ENCODE peak calls at places on chromosomes 11 and 22, in nine cellular contexts. One of them, this sample, is unnamed.

GRCh38 chr22:22193923-22194322 is 50.7 kb upstream of the VPREB1 start:
- DNase-seq in OCI-LY7: no peak
- DNase-seq in WERI-Rb-1: no peak
- DNase-seq in body of pancreas: no peak
- DNase-seq in thoracic aorta: no peak
- DNase-seq in CD8-positive, alpha-beta T cell: no peak
- DNase-seq in adrenal gland: no peak
- DNase-seq in BJ: no peak
- DNase-seq in effector memory CD4-positive, alpha-beta T cell: no peak
- DNase-seq in this sample: no peak

GRCh38 chr11:14881794-14882193 is 10.2 kb downstream of the CYP2R1 start:
- DNase-seq in OCI-LY7: no peak
- DNase-seq in WERI-Rb-1: no peak
- DNase-seq in body of pancreas: no peak
- DNase-seq in thoracic aorta: no peak
- DNase-seq in CD8-positive, alpha-beta T cell: no peak
- DNase-seq in adrenal gland: no peak
- DNase-seq in BJ: no peak
- DNase-seq in effector memory CD4-positive, alpha-beta T cell: no peak
- DNase-seq in this sample: no peak

GRCh38 chr11:37973926-37974325 is 1375.9 kb upstream of the RAG2 start:
- DNase-seq in OCI-LY7: no peak
- DNase-seq in WERI-Rb-1: no peak
- DNase-seq in body of pancreas: no peak
- DNase-seq in thoracic aorta: no peak
- DNase-seq in CD8-positive, alpha-beta T cell: no peak
- DNase-seq in adrenal gland: no peak
- DNase-seq in BJ: no peak
- DNase-seq in effector memory CD4-positive, alpha-beta T cell: no peak
- DNase-seq in this sample: no peak

GRCh38 chr11:75276696-75277095 is 36.1 kb downstream of the TPBGL start:
- DNase-seq in OCI-LY7: no peak
- DNase-seq in WERI-Rb-1: no peak
- DNase-seq in body of pancreas: peak
- DNase-seq in thoracic aorta: no peak
- DNase-seq in CD8-positive, alpha-beta T cell: no peak
- DNase-seq in adrenal gland: no peak
- DNase-seq in BJ: no peak
- DNase-seq in effector memory CD4-positive, alpha-beta T cell: no peak
- DNase-seq in this sample: no peak

GRCh38 chr11:34565417-34566208 is 52.0 kb upstream of the ELF5 start:
- DNase-seq in OCI-LY7: peak
- DNase-seq in WERI-Rb-1: peak
- DNase-seq in body of pancreas: no peak
- DNase-seq in thoracic aorta: no peak
- DNase-seq in CD8-positive, alpha-beta T cell: no peak
- DNase-seq in adrenal gland: no peak
- DNase-seq in BJ: no peak
- DNase-seq in effector memory CD4-positive, alpha-beta T cell: no peak
- DNase-seq in this sample: no peak

GRCh38 chr11:108069947-108070346 is 51.4 kb upstream of the ACAT1 start:
- DNase-seq in OCI-LY7: no peak
- DNase-seq in WERI-Rb-1: no peak
- DNase-seq in body of pancreas: no peak
- DNase-seq in thoracic aorta: no peak
- DNase-seq in CD8-positive, alpha-beta T cell: no peak
- DNase-seq in adrenal gland: no peak
- DNase-seq in BJ: peak
- DNase-seq in effector memory CD4-positive, alpha-beta T cell: no peak
- DNase-seq in this sample: peak

GRCh38 chr22:24341657-24342056 is 71.0 kb downstream of the SPECC1L start:
- DNase-seq in OCI-LY7: no peak
- DNase-seq in WERI-Rb-1: no peak
- DNase-seq in body of pancreas: no peak
- DNase-seq in thoracic aorta: no peak
- DNase-seq in CD8-positive, alpha-beta T cell: no peak
- DNase-seq in adrenal gland: no peak
- DNase-seq in BJ: no peak
- DNase-seq in effector memory CD4-positive, alpha-beta T cell: no peak
- DNase-seq in this sample: no peak

GRCh38 chr11:17252704-17253103 is 23.8 kb upstream of the NUCB2 start:
- DNase-seq in OCI-LY7: no peak
- DNase-seq in WERI-Rb-1: no peak
- DNase-seq in body of pancreas: no peak
- DNase-seq in thoracic aorta: no peak
- DNase-seq in CD8-positive, alpha-beta T cell: no peak
- DNase-seq in adrenal gland: no peak
- DNase-seq in BJ: no peak
- DNase-seq in effector memory CD4-positive, alpha-beta T cell: no peak
- DNase-seq in this sample: no peak

GRCh38 chr22:23536821-23537345 is 43.2 kb downstream of the IGLL1 start:
- DNase-seq in OCI-LY7: no peak
- DNase-seq in WERI-Rb-1: peak
- DNase-seq in body of pancreas: no peak
- DNase-seq in thoracic aorta: no peak
- DNase-seq in CD8-positive, alpha-beta T cell: no peak
- DNase-seq in adrenal gland: no peak
- DNase-seq in BJ: no peak
- DNase-seq in effector memory CD4-positive, alpha-beta T cell: no peak
- DNase-seq in this sample: no peak

GRCh38 chr11:130427049-130427388 is 1.4 kb downstream of the ADAMTS8 start:
- DNase-seq in OCI-LY7: no peak
- DNase-seq in WERI-Rb-1: no peak
- DNase-seq in body of pancreas: no peak
- DNase-seq in thoracic aorta: no peak
- DNase-seq in CD8-positive, alpha-beta T cell: no peak
- DNase-seq in adrenal gland: no peak
- DNase-seq in BJ: no peak
- DNase-seq in effector memory CD4-positive, alpha-beta T cell: no peak
- DNase-seq in this sample: no peak
- H3K4me3 ChIP-seq in OCI-LY7: no peak
- H3K4me3 ChIP-seq in WERI-Rb-1: no peak
- H3K4me3 ChIP-seq in body of pancreas: no peak
- H3K4me3 ChIP-seq in thoracic aorta: peak
- H3K4me3 ChIP-seq in CD8-positive, alpha-beta T cell: no peak
- H3K4me3 ChIP-seq in adrenal gland: no peak
- H3K4me3 ChIP-seq in BJ: no peak
- H3K4me3 ChIP-seq in effector memory CD4-positive, alpha-beta T cell: no peak
- H3K4me3 ChIP-seq in this sample: no peak

GRCh38 chr22:45418770-45419138 is 5.3 kb downstream of the RIBC2 start:
- DNase-seq in OCI-LY7: no peak
- DNase-seq in WERI-Rb-1: no peak
- DNase-seq in body of pancreas: no peak
- DNase-seq in thoracic aorta: no peak
- DNase-seq in CD8-positive, alpha-beta T cell: no peak
- DNase-seq in adrenal gland: no peak
- DNase-seq in BJ: no peak
- DNase-seq in effector memory CD4-positive, alpha-beta T cell: no peak
- DNase-seq in this sample: no peak

GRCh38 chr22:45422237-45422983 is 8.9 kb downstream of the RIBC2 start:
- DNase-seq in OCI-LY7: no peak
- DNase-seq in WERI-Rb-1: no peak
- DNase-seq in body of pancreas: no peak
- DNase-seq in thoracic aorta: no peak
- DNase-seq in CD8-positive, alpha-beta T cell: no peak
- DNase-seq in adrenal gland: no peak
- DNase-seq in BJ: no peak
- DNase-seq in effector memory CD4-positive, alpha-beta T cell: no peak
- DNase-seq in this sample: no peak

GRCh38 chr22:45420011-45420410 is 6.5 kb downstream of the RIBC2 start:
- DNase-seq in OCI-LY7: no peak
- DNase-seq in WERI-Rb-1: no peak
- DNase-seq in body of pancreas: no peak
- DNase-seq in thoracic aorta: no peak
- DNase-seq in CD8-positive, alpha-beta T cell: no peak
- DNase-seq in adrenal gland: no peak
- DNase-seq in BJ: no peak
- DNase-seq in effector memory CD4-positive, alpha-beta T cell: no peak
- DNase-seq in this sample: no peak

GRCh38 chr22:45421349-45422057 is 8.0 kb downstream of the RIBC2 start:
- DNase-seq in OCI-LY7: no peak
- DNase-seq in WERI-Rb-1: no peak
- DNase-seq in body of pancreas: no peak
- DNase-seq in thoracic aorta: no peak
- DNase-seq in CD8-positive, alpha-beta T cell: no peak
- DNase-seq in adrenal gland: no peak
- DNase-seq in BJ: no peak
- DNase-seq in effector memory CD4-positive, alpha-beta T cell: no peak
- DNase-seq in this sample: no peak

DNA sequence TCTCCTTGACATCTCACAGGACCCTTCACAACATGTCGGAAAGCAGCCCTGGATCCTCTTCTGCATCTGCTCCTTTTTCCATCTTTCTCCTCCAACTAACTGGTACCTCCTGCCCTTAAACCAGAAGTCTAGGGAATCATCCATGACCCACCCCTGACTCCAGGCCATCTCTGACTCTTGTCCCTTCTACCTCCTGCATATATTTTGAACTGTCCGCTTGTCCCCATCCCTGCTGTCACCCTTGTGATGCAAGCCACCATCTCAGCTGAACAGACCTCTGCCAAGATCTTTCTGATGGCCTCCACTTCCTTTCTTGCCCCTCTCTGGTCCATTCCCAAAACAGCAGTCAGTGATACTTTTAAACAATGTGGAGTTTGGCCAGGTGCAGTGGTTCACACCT is 7.0 kb downstream of the RIBC2 start:
- DNase-seq in OCI-LY7: no peak
- DNase-seq in WERI-Rb-1: no peak
- DNase-seq in body of pancreas: no peak
- DNase-seq in thoracic aorta: no peak
- DNase-seq in CD8-positive, alpha-beta T cell: no peak
- DNase-seq in adrenal gland: no peak
- DNase-seq in BJ: no peak
- DNase-seq in effector memory CD4-positive, alpha-beta T cell: no peak
- DNase-seq in this sample: no peak
- H3K4me3 ChIP-seq in OCI-LY7: no peak
- H3K4me3 ChIP-seq in WERI-Rb-1: no peak
- H3K4me3 ChIP-seq in body of pancreas: no peak
- H3K4me3 ChIP-seq in thoracic aorta: no peak
- H3K4me3 ChIP-seq in CD8-positive, alpha-beta T cell: no peak
- H3K4me3 ChIP-seq in adrenal gland: no peak
- H3K4me3 ChIP-seq in BJ: no peak
- H3K4me3 ChIP-seq in effector memory CD4-positive, alpha-beta T cell: no peak
- H3K4me3 ChIP-seq in this sample: no peak

GRCh38 chr11:65541093-65542010 is 16.5 kb downstream of the SCYL1 start:
- DNase-seq in OCI-LY7: peak
- DNase-seq in WERI-Rb-1: no peak
- DNase-seq in body of pancreas: no peak
- DNase-seq in thoracic aorta: no peak
- DNase-seq in CD8-positive, alpha-beta T cell: no peak
- DNase-seq in adrenal gland: no peak
- DNase-seq in BJ: no peak
- DNase-seq in effector memory CD4-positive, alpha-beta T cell: no peak
- DNase-seq in this sample: no peak

GRCh38 chr11:65538915-65539374 is 14.1 kb downstream of the SCYL1 start:
- DNase-seq in OCI-LY7: no peak
- DNase-seq in WERI-Rb-1: no peak
- DNase-seq in body of pancreas: no peak
- DNase-seq in thoracic aorta: no peak
- DNase-seq in CD8-positive, alpha-beta T cell: no peak
- DNase-seq in adrenal gland: no peak
- DNase-seq in BJ: no peak
- DNase-seq in effector memory CD4-positive, alpha-beta T cell: no peak
- DNase-seq in this sample: no peak

GRCh38 chr11:65538232-65538914 is 13.5 kb downstream of the SCYL1 start:
- DNase-seq in OCI-LY7: no peak
- DNase-seq in WERI-Rb-1: no peak
- DNase-seq in body of pancreas: no peak
- DNase-seq in thoracic aorta: no peak
- DNase-seq in CD8-positive, alpha-beta T cell: no peak
- DNase-seq in adrenal gland: peak
- DNase-seq in BJ: no peak
- DNase-seq in effector memory CD4-positive, alpha-beta T cell: no peak
- DNase-seq in this sample: no peak

GRCh38 chr11:65540290-65541092 is 15.6 kb downstream of the SCYL1 start:
- DNase-seq in OCI-LY7: peak
- DNase-seq in WERI-Rb-1: peak
- DNase-seq in body of pancreas: peak
- DNase-seq in thoracic aorta: peak
- DNase-seq in CD8-positive, alpha-beta T cell: peak
- DNase-seq in adrenal gland: peak
- DNase-seq in BJ: peak
- DNase-seq in effector memory CD4-positive, alpha-beta T cell: peak
- DNase-seq in this sample: peak

DNA sequence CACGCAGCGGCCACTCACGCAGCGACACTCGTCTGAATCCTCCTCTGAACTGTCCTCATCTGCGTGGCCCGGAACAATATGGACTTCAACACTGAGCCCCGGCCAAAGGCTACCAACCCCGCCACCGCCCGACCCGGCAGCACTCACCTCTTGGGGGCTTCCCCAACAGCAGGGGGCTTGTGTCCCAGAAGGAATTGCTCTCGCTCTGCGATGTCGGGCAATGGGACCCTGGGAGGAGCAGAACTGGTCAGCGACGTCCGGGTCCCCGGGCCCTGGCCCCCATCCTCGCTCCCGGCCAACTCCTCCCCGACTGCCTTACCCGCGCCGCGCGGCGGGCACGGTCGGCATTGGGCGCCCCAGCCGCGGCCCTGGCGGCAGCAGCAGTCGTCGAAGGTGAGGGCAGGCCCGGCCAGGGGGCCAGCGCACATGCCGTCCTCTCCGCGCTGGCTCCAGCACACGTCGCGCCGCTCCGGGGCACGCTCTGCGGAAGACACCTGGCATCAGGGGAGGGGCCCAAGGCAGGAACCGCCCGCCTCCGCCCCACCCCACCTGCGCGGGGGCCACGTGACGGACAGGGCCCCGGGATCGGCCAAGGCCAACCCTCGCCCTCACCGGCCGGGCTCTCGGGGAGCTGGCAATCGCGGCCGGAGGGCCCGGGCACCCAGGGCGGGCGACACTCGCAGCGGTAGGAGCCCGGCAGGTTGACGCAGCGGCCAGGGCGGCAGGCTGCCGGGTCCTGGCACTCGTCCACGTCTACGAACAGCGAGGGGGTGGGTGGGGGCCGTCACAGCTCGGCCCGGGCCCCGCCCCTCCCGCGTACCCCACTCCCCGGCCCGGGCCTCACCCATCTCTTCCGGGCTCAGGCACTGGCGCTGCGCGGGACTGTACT is 14.8 kb downstream of the SCYL1 start:
- DNase-seq in OCI-LY7: peak
- DNase-seq in WERI-Rb-1: no peak
- DNase-seq in body of pancreas: peak
- DNase-seq in thoracic aorta: no peak
- DNase-seq in CD8-positive, alpha-beta T cell: no peak
- DNase-seq in adrenal gland: peak
- DNase-seq in BJ: no peak
- DNase-seq in effector memory CD4-positive, alpha-beta T cell: no peak
- DNase-seq in this sample: no peak
- H3K4me3 ChIP-seq in OCI-LY7: peak
- H3K4me3 ChIP-seq in WERI-Rb-1: no peak
- H3K4me3 ChIP-seq in body of pancreas: peak
- H3K4me3 ChIP-seq in thoracic aorta: peak
- H3K4me3 ChIP-seq in CD8-positive, alpha-beta T cell: peak
- H3K4me3 ChIP-seq in adrenal gland: no peak
- H3K4me3 ChIP-seq in BJ: peak
- H3K4me3 ChIP-seq in effector memory CD4-positive, alpha-beta T cell: peak
- H3K4me3 ChIP-seq in this sample: peak

DNA sequence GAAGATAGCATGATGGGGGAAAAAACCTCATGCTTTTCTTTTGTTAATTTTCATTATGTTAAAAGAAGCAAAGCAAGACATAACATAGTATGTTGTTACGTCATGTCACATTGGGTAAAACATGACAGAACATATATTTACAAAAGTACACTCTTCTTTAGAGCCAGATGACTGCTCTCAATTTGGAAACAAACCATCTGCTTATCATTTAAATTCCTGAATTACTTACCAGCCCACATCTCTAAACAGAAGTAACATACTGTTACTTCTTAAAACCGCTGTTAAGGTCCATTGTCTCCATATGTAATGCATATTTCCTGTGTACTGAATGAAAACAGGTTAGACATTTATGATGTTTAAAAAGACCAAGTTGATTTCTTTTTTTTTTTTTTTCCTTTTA is 100.0 kb downstream of the TMEM135 start:
- DNase-seq in OCI-LY7: no peak
- DNase-seq in WERI-Rb-1: no peak
- DNase-seq in body of pancreas: no peak
- DNase-seq in thoracic aorta: no peak
- DNase-seq in CD8-positive, alpha-beta T cell: no peak
- DNase-seq in adrenal gland: no peak
- DNase-seq in BJ: peak
- DNase-seq in effector memory CD4-positive, alpha-beta T cell: no peak
- DNase-seq in this sample: peak
- H3K4me3 ChIP-seq in OCI-LY7: no peak
- H3K4me3 ChIP-seq in WERI-Rb-1: no peak
- H3K4me3 ChIP-seq in body of pancreas: no peak
- H3K4me3 ChIP-seq in thoracic aorta: no peak
- H3K4me3 ChIP-seq in CD8-positive, alpha-beta T cell: no peak
- H3K4me3 ChIP-seq in adrenal gland: no peak
- H3K4me3 ChIP-seq in BJ: no peak
- H3K4me3 ChIP-seq in effector memory CD4-positive, alpha-beta T cell: no peak
- H3K4me3 ChIP-seq in this sample: no peak